ENCODE peak calls at places on chromosomes 6 and 20, in six cellular contexts. T, D, R, F, B and U are unnamed samples.

GRCh38 chr20:11849976-11850670 is 67.6 kb upstream of the BTBD3 start:
- DNase-seq in T (peak), D (no peak), R (no peak), F (no peak), B (no peak), U (no peak)

GRCh38 chr6:63449714-63450113 is 122.6 kb upstream of the LOC128125822 start:
- DNase-seq in T (no peak), D (no peak), R (no peak), F (no peak), B (no peak), U (no peak)

GRCh38 chr6:158324136-158324535 is 11.9 kb downstream of the TULP4 start:
- DNase-seq in T (no peak), D (no peak), R (no peak), F (no peak), B (no peak), U (no peak)

GRCh38 chr20:42442728-42443127 is 747.0 kb downstream of the PTPRT start:
- DNase-seq in T (no peak), D (no peak), R (no peak), F (peak), B (no peak), U (no peak)

GRCh38 chr20:4451487-4451886 is 270.2 kb upstream of the PRND start:
- DNase-seq in T (no peak), D (no peak), R (no peak), F (no peak), B (no peak), U (no peak)

GRCh38 chr6:89547286-89547685 is 91.3 kb downstream of the LYRM2 start:
- DNase-seq in T (no peak), D (peak), R (no peak), F (no peak), B (no peak), U (no peak)

GRCh38 chr20:49656304-49656703 is 57.4 kb downstream of the B4GALT5 start:
- DNase-seq in T (no peak), D (no peak), R (no peak), F (no peak), B (no peak), U (no peak)

GRCh38 chr6:72386324-72386723 is 235.5 kb upstream of the KCNQ5 start:
- DNase-seq in T (peak), D (no peak), R (no peak), F (no peak), B (no peak), U (no peak)

GRCh38 chr20:33554914-33555420 is 65.1 kb downstream of the CBFA2T2 start:
- DNase-seq in T (peak), D (peak), R (peak), F (peak), B (peak), U (no peak)

GRCh38 chr6:163398796-163399195 is 15.7 kb upstream of the QKI start:
- DNase-seq in T (peak), D (no peak), R (no peak), F (no peak), B (no peak), U (no peak)

GRCh38 chr6:2770171-2770570 is 5.0 kb downstream of the WRNIP1 start:
- DNase-seq in T (no peak), D (no peak), R (no peak), F (peak), B (no peak), U (no peak)

GRCh38 chr20:11755071-11755881 is 162.4 kb upstream of the BTBD3 start:
- DNase-seq in T (no peak), D (no peak), R (no peak), F (no peak), B (no peak), U (no peak)

GRCh38 chr20:50120935-50121693 is 8.2 kb upstream of the UBE2V1 start:
- DNase-seq in T (peak), D (peak), R (peak), F (no peak), B (peak), U (peak)

GRCh38 chr20:63381781-63382431 is 20.8 kb upstream of the CHRNA4 start:
- DNase-seq in T (peak), D (peak), R (peak), F (no peak), B (peak), U (no peak)

GRCh38 chr6:52098649-52099184 is 11.3 kb upstream of the PKHD1 start:
- DNase-seq in T (peak), D (no peak), R (no peak), F (no peak), B (no peak), U (no peak)

GRCh38 chr20:22098451-22098850 is 393.0 kb downstream of the PAX1 start:
- DNase-seq in T (no peak), D (no peak), R (no peak), F (no peak), B (no peak), U (no peak)

GRCh38 chr20:64222851-64223525 is 32.6 kb upstream of the PCMTD2 start:
- DNase-seq in T (no peak), D (no peak), R (no peak), F (no peak), B (no peak), U (no peak)

GRCh38 chr20:58618694-58619540 is 32.2 kb upstream of the STX16 start:
- DNase-seq in T (no peak), D (peak), R (no peak), F (no peak), B (no peak), U (peak)

GRCh38 chr20:35360033-35360432 is 51.7 kb downstream of the UQCC1 start:
- DNase-seq in T (peak), D (no peak), R (no peak), F (no peak), B (no peak), U (no peak)

GRCh38 chr20:62737971-62738881 is 29.6 kb downstream of the NTSR1 start:
- DNase-seq in T (no peak), D (no peak), R (no peak), F (no peak), B (no peak), U (peak)

GRCh38 chr6:29552512-29553051 is 7.0 kb downstream of the UBD start:
- DNase-seq in T (peak), D (peak), R (no peak), F (peak), B (no peak), U (no peak)

GRCh38 chr6:45617441-45617840 is 239.7 kb upstream of the SUPT3H start:
- DNase-seq in T (no peak), D (no peak), R (no peak), F (no peak), B (no peak), U (no peak)

GRCh38 chr6:30357678-30358339 is 12.9 kb downstream of the RPP21 start:
- DNase-seq in T (peak), D (peak), R (peak), F (peak), B (peak), U (peak)

GRCh38 chr6:84583784-84584183 is 180.6 kb downstream of the TBX18 start:
- DNase-seq in T (no peak), D (no peak), R (no peak), F (no peak), B (no peak), U (no peak)

GRCh38 chr20:63656451-63656850 is 1.7 kb upstream of the RTEL1 start:
- DNase-seq in T (no peak), D (no peak), R (no peak), F (no peak), B (no peak), U (no peak)

GRCh38 chr6:25726122-25726911 is 28.2 kb upstream of the SLC17A4 start:
- DNase-seq in T (no peak), D (no peak), R (no peak), F (no peak), B (no peak), U (no peak)

GRCh38 chr6:141354191-141354950 is 778.4 kb upstream of the GJE1 start:
- DNase-seq in T (no peak), D (no peak), R (no peak), F (no peak), B (no peak), U (no peak)

GRCh38 chr6:79762370-79762769 is 131.2 kb downstream of the SH3BGRL2 start:
- DNase-seq in T (no peak), D (peak), R (no peak), F (no peak), B (no peak), U (no peak)

GRCh38 chr6:31730631-31731086 is 1.6 kb upstream of the DDAH2 start:
- DNase-seq in T (peak), D (no peak), R (no peak), F (no peak), B (no peak), U (no peak)

GRCh38 chr6:159809149-159809548 is 9.1 kb downstream of the PNLDC1 start:
- DNase-seq in T (no peak), D (no peak), R (no peak), F (no peak), B (no peak), U (no peak)

GRCh38 chr6:159805418-159806020 is 5.4 kb downstream of the PNLDC1 start:
- DNase-seq in T (peak), D (no peak), R (no peak), F (no peak), B (no peak), U (no peak)

GRCh38 chr6:159807150-159807859 is 7.2 kb downstream of the PNLDC1 start:
- DNase-seq in T (no peak), D (no peak), R (no peak), F (no peak), B (no peak), U (no peak)

GRCh38 chr6:159806021-159806458 is 6.0 kb downstream of the PNLDC1 start:
- DNase-seq in T (peak), D (no peak), R (no peak), F (no peak), B (no peak), U (no peak)

DNA sequence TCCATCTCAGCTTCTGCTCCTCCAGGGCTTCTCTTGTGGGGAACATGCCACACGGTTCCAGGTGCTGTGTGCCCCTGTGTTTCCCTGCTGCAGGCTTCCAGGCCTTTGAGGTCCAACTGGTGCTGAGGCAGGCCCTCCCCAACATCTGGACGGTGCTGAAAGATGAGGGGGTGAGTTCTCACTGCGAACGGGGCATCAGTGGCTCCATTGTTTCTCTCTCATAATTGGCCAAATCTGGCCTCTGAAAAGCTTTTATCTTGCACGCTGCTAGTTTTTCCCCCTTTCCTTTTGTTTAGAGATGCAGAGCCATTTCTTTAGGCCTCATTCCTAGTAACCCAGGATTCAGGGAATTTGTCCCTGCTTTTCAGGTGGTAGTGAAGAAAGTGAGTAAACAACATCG is 8.6 kb downstream of the PNLDC1 start:
- DNase-seq in T (no peak), D (no peak), R (no peak), F (no peak), B (no peak), U (no peak)
- H3K4me3 ChIP-seq in T (no peak), D (no peak), R (no peak), F (no peak), B (no peak), U (no peak)

GRCh38 chr6:35602133-35602946 is 86.4 kb downstream of the FKBP5 start:
- DNase-seq in T (peak), D (no peak), R (peak), F (no peak), B (no peak), U (no peak)
- H3K4me3 ChIP-seq in T (peak), D (no peak), R (peak), F (no peak), B (peak), U (peak)

DNA sequence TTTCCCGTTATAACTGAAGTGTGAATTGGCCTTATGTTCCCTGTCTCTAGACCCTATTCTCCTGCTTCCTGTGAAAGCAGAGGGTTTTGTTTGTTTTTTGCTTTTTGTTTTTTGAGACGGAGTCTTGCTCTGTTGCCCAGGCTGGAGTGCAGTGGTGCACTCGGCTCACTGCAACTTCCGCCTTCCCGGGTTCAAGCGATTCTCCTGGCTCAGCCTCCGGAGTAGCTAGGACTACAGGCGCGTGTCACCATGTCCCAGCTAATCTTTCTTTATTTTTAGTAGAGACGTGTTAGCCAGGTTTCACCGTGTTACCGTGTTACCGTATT is 674 bp upstream of the GNMT start:
- DNase-seq in T (no peak), D (no peak), R (no peak), F (no peak), B (no peak), U (no peak)
- H3K4me3 ChIP-seq in T (no peak), D (peak), R (peak), F (no peak), B (no peak), U (peak)

GRCh38 chr6:21448485-21449109 is 145.0 kb upstream of the SOX4 start:
- DNase-seq in T (no peak), D (no peak), R (no peak), F (no peak), B (no peak), U (no peak)

GRCh38 chr6:21450628-21451027 is 142.9 kb upstream of the SOX4 start:
- DNase-seq in T (no peak), D (no peak), R (no peak), F (no peak), B (no peak), U (no peak)

GRCh38 chr6:21451546-21452013 is 142.0 kb upstream of the SOX4 start:
- DNase-seq in T (no peak), D (no peak), R (no peak), F (no peak), B (no peak), U (no peak)

GRCh38 chr6:21444861-21445260 is 148.7 kb upstream of the SOX4 start:
- DNase-seq in T (no peak), D (no peak), R (no peak), F (no peak), B (no peak), U (no peak)

GRCh38 chr6:21447987-21448386 is 145.6 kb upstream of the SOX4 start:
- DNase-seq in T (no peak), D (no peak), R (no peak), F (no peak), B (no peak), U (no peak)
- H3K4me3 ChIP-seq in T (no peak), D (no peak), R (no peak), F (no peak), B (no peak), U (no peak)